ENCODE peak calls at places on chromosomes 13 and 19, in six cellular contexts. One of them, this sample, is unnamed.

GRCh38 chr13:38415233-38415632 is 65.6 kb downstream of the UFM1 start:
- DNase-seq in germinal center: peak
- DNase-seq in stimulated activated CD4-positive, alpha-beta T cell treated with anti-CD3 and anti-CD28 coated beads, Interleukin-2, amount 100 ng/mL, for 24 hours: no peak
- DNase-seq in C1 segment of cervical spinal cord: no peak
- DNase-seq in GM12865: peak
- DNase-seq in cardiac fibroblast: peak
- DNase-seq in this sample: no peak

GRCh38 chr19:35114656-35115537 is 726 bp upstream of the FXYD3 start:
- DNase-seq in cardiac fibroblast: peak
- DNase-seq in GM12865: peak
- DNase-seq in C1 segment of cervical spinal cord: peak
- DNase-seq in stimulated activated CD4-positive, alpha-beta T cell treated with anti-CD3 and anti-CD28 coated beads, Interleukin-2, amount 100 ng/mL, for 24 hours: peak
- DNase-seq in germinal center: peak
- DNase-seq in this sample: peak

GRCh38 chr19:6464070-6464873 is at the start of gene CRB3:
- DNase-seq in cardiac fibroblast: no peak
- DNase-seq in GM12865: no peak
- DNase-seq in germinal center: no peak
- DNase-seq in C1 segment of cervical spinal cord: no peak
- DNase-seq in stimulated activated CD4-positive, alpha-beta T cell treated with anti-CD3 and anti-CD28 coated beads, Interleukin-2, amount 100 ng/mL, for 24 hours: peak
- DNase-seq in this sample: no peak

GRCh38 chr13:97879646-97880297 is 73.7 kb upstream of the IPO5 start:
- DNase-seq in GM12865: no peak
- DNase-seq in stimulated activated CD4-positive, alpha-beta T cell treated with anti-CD3 and anti-CD28 coated beads, Interleukin-2, amount 100 ng/mL, for 24 hours: no peak
- DNase-seq in cardiac fibroblast: peak
- DNase-seq in germinal center: no peak
- DNase-seq in C1 segment of cervical spinal cord: no peak
- DNase-seq in this sample: no peak

GRCh38 chr13:63409791-63410351 is 1994.2 kb upstream of the PCDH20 start:
- DNase-seq in cardiac fibroblast: no peak
- DNase-seq in GM12865: no peak
- DNase-seq in stimulated activated CD4-positive, alpha-beta T cell treated with anti-CD3 and anti-CD28 coated beads, Interleukin-2, amount 100 ng/mL, for 24 hours: no peak
- DNase-seq in C1 segment of cervical spinal cord: no peak
- DNase-seq in germinal center: no peak
- DNase-seq in this sample: no peak

GRCh38 chr13:38381840-38382239 is 32.2 kb downstream of the UFM1 start:
- DNase-seq in GM12865: no peak
- DNase-seq in C1 segment of cervical spinal cord: no peak
- DNase-seq in germinal center: no peak
- DNase-seq in cardiac fibroblast: no peak
- DNase-seq in stimulated activated CD4-positive, alpha-beta T cell treated with anti-CD3 and anti-CD28 coated beads, Interleukin-2, amount 100 ng/mL, for 24 hours: no peak
- DNase-seq in this sample: no peak

GRCh38 chr13:33183431-33184130 is 102.0 kb downstream of the STARD13 start:
- DNase-seq in GM12865: no peak
- DNase-seq in cardiac fibroblast: peak
- DNase-seq in stimulated activated CD4-positive, alpha-beta T cell treated with anti-CD3 and anti-CD28 coated beads, Interleukin-2, amount 100 ng/mL, for 24 hours: no peak
- DNase-seq in C1 segment of cervical spinal cord: no peak
- DNase-seq in germinal center: no peak
- DNase-seq in this sample: no peak

GRCh38 chr19:38924383-38924782 is 6.2 kb downstream of the SARS2 start:
- DNase-seq in stimulated activated CD4-positive, alpha-beta T cell treated with anti-CD3 and anti-CD28 coated beads, Interleukin-2, amount 100 ng/mL, for 24 hours: no peak
- DNase-seq in GM12865: no peak
- DNase-seq in germinal center: no peak
- DNase-seq in C1 segment of cervical spinal cord: no peak
- DNase-seq in cardiac fibroblast: no peak
- DNase-seq in this sample: no peak

GRCh38 chr19:12133069-12133468 is 7.1 kb downstream of the ZNF20 start:
- DNase-seq in germinal center: no peak
- DNase-seq in GM12865: no peak
- DNase-seq in stimulated activated CD4-positive, alpha-beta T cell treated with anti-CD3 and anti-CD28 coated beads, Interleukin-2, amount 100 ng/mL, for 24 hours: no peak
- DNase-seq in C1 segment of cervical spinal cord: no peak
- DNase-seq in cardiac fibroblast: peak
- DNase-seq in this sample: no peak

GRCh38 chr13:64333888-64334287 is 2896.2 kb downstream of the PCDH9 start:
- DNase-seq in stimulated activated CD4-positive, alpha-beta T cell treated with anti-CD3 and anti-CD28 coated beads, Interleukin-2, amount 100 ng/mL, for 24 hours: no peak
- DNase-seq in C1 segment of cervical spinal cord: no peak
- DNase-seq in cardiac fibroblast: no peak
- DNase-seq in GM12865: no peak
- DNase-seq in germinal center: no peak
- DNase-seq in this sample: no peak